ENCODE peak calls at places on chromosomes 6 and 20, in nine cellular contexts. One of them, this sample, is unnamed.

GRCh38 chr6:28867078-28867414 is 56.7 kb downstream of the TRIM27 start:
- DNase-seq in astrocyte of the cerebellum: no peak
- DNase-seq in BJ: no peak
- DNase-seq in PC-9: no peak
- DNase-seq in neural progenitor cell: peak; percentile 16
- DNase-seq in GM06990: no peak
- DNase-seq in PC-3: no peak
- DNase-seq in uterus: no peak
- DNase-seq in GM12865: peak; percentile 51
- DNase-seq in this sample: no peak

GRCh38 chr6:150930816-150931215 is 65.3 kb downstream of the MTHFD1L start:
- DNase-seq in astrocyte of the cerebellum: peak; percentile 47
- DNase-seq in BJ: peak; percentile 96
- DNase-seq in PC-9: no peak
- DNase-seq in neural progenitor cell: no peak
- DNase-seq in GM06990: no peak
- DNase-seq in PC-3: peak; percentile 30
- DNase-seq in uterus: no peak
- DNase-seq in GM12865: no peak
- DNase-seq in this sample: no peak

GRCh38 chr6:160431791-160432404 is 83.7 kb downstream of the SLC22A3 start:
- DNase-seq in astrocyte of the cerebellum: no peak
- DNase-seq in BJ: no peak
- DNase-seq in PC-9: no peak
- DNase-seq in neural progenitor cell: no peak
- DNase-seq in GM06990: no peak
- DNase-seq in PC-3: no peak
- DNase-seq in uterus: no peak
- DNase-seq in GM12865: no peak
- DNase-seq in this sample: no peak

GRCh38 chr20:41365785-41366545 is 653 bp downstream of the EMILIN3 start:
- DNase-seq in astrocyte of the cerebellum: no peak
- DNase-seq in BJ: no peak
- DNase-seq in PC-9: no peak
- DNase-seq in neural progenitor cell: peak; percentile 62
- DNase-seq in GM06990: no peak
- DNase-seq in PC-3: no peak
- DNase-seq in uterus: no peak
- DNase-seq in GM12865: no peak
- DNase-seq in this sample: no peak

GRCh38 chr6:74073429-74073828 is 377.4 kb downstream of the CD109 start:
- DNase-seq in astrocyte of the cerebellum: no peak
- DNase-seq in BJ: peak; percentile 8
- DNase-seq in PC-9: no peak
- DNase-seq in neural progenitor cell: no peak
- DNase-seq in GM06990: no peak
- DNase-seq in PC-3: peak; percentile 88
- DNase-seq in uterus: no peak
- DNase-seq in GM12865: no peak
- DNase-seq in this sample: no peak

GRCh38 chr20:61731363-61732181 is 334.1 kb downstream of the TAF4 start:
- DNase-seq in astrocyte of the cerebellum: no peak
- DNase-seq in BJ: no peak
- DNase-seq in PC-9: no peak
- DNase-seq in neural progenitor cell: no peak
- DNase-seq in GM06990: no peak
- DNase-seq in PC-3: peak; percentile 7
- DNase-seq in uterus: no peak
- DNase-seq in GM12865: no peak
- DNase-seq in this sample: no peak

GRCh38 chr20:46088409-46089075 is 1.2 kb downstream of the NCOA5 start:
- DNase-seq in astrocyte of the cerebellum: no peak
- DNase-seq in BJ: no peak
- DNase-seq in PC-9: peak; percentile 82
- DNase-seq in neural progenitor cell: peak; percentile 26
- DNase-seq in GM06990: no peak
- DNase-seq in PC-3: peak; percentile 68
- DNase-seq in uterus: no peak
- DNase-seq in GM12865: peak; percentile 53
- DNase-seq in this sample: no peak

GRCh38 chr6:21003780-21004541 is 469.7 kb downstream of the CDKAL1 start:
- DNase-seq in astrocyte of the cerebellum: peak; percentile 32
- DNase-seq in BJ: peak; percentile 11
- DNase-seq in PC-9: peak; percentile 65
- DNase-seq in neural progenitor cell: no peak
- DNase-seq in GM06990: peak; percentile 70
- DNase-seq in PC-3: peak; percentile 93
- DNase-seq in uterus: no peak
- DNase-seq in GM12865: peak; percentile 58
- DNase-seq in this sample: peak; percentile 40

GRCh38 chr20:2156666-2157624 is 55.3 kb downstream of the STK35 start:
- DNase-seq in astrocyte of the cerebellum: no peak
- DNase-seq in BJ: no peak
- DNase-seq in PC-9: no peak
- DNase-seq in neural progenitor cell: no peak
- DNase-seq in GM06990: no peak
- DNase-seq in PC-3: no peak
- DNase-seq in uterus: no peak
- DNase-seq in GM12865: no peak
- DNase-seq in this sample: no peak

GRCh38 chr6:2854394-2854982 is 12.8 kb upstream of the SERPINB1 start:
- DNase-seq in astrocyte of the cerebellum: no peak
- DNase-seq in BJ: no peak
- DNase-seq in PC-9: no peak
- DNase-seq in neural progenitor cell: no peak
- DNase-seq in GM06990: no peak
- DNase-seq in PC-3: no peak
- DNase-seq in uterus: no peak
- DNase-seq in GM12865: peak; percentile 59
- DNase-seq in this sample: no peak

GRCh38 chr6:105250523-105250922 is 70.7 kb upstream of the POPDC3 start:
- DNase-seq in astrocyte of the cerebellum: no peak
- DNase-seq in BJ: no peak
- DNase-seq in PC-9: peak; percentile 54
- DNase-seq in neural progenitor cell: no peak
- DNase-seq in GM06990: no peak
- DNase-seq in PC-3: peak; percentile 52
- DNase-seq in uterus: no peak
- DNase-seq in GM12865: no peak
- DNase-seq in this sample: no peak

GRCh38 chr6:149082320-149082719 is 235.2 kb upstream of the TAB2 start:
- DNase-seq in astrocyte of the cerebellum: peak; percentile 77
- DNase-seq in BJ: no peak
- DNase-seq in PC-9: peak; percentile 49
- DNase-seq in neural progenitor cell: peak; percentile 77
- DNase-seq in GM06990: no peak
- DNase-seq in PC-3: peak; percentile 69
- DNase-seq in uterus: peak; percentile 81
- DNase-seq in GM12865: peak; percentile 92
- DNase-seq in this sample: peak; percentile 72

GRCh38 chr20:50595988-50596693 is 86.0 kb downstream of the PTPN1 start:
- DNase-seq in astrocyte of the cerebellum: no peak
- DNase-seq in BJ: no peak
- DNase-seq in PC-9: no peak
- DNase-seq in neural progenitor cell: no peak
- DNase-seq in GM06990: no peak
- DNase-seq in PC-3: no peak
- DNase-seq in uterus: no peak
- DNase-seq in GM12865: no peak
- DNase-seq in this sample: no peak

GRCh38 chr6:71011861-71012260 is 55.0 kb upstream of the B3GAT2 start:
- DNase-seq in astrocyte of the cerebellum: no peak
- DNase-seq in BJ: no peak
- DNase-seq in PC-9: no peak
- DNase-seq in neural progenitor cell: peak; percentile 42
- DNase-seq in GM06990: no peak
- DNase-seq in PC-3: no peak
- DNase-seq in uterus: no peak
- DNase-seq in GM12865: no peak
- DNase-seq in this sample: no peak

DNA sequence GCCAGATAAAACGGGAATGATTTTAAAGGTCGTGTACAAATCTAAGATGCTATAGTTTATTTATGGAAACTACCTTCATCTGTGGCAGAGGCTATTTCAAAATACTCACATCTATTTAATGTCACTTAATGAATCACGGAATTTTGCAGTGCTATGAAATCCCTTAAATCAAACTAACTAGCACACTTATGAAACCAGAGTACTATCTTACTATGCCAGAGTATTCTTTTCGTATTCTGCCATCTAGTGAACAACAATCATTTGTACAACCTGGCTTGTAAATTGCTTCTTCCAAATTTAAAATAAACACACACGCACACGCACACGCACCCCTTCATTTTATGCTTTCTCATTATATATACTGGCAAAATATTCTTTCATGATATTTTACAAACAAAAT is 78.0 kb upstream of the BMP5 start:
- DNase-seq in astrocyte of the cerebellum: no peak
- DNase-seq in BJ: peak; percentile 30
- DNase-seq in PC-9: no peak
- DNase-seq in neural progenitor cell: no peak
- DNase-seq in GM06990: no peak
- DNase-seq in PC-3: peak; percentile 76
- DNase-seq in uterus: no peak
- DNase-seq in GM12865: peak; percentile 14
- DNase-seq in this sample: no peak
- H3K4me3 ChIP-seq in astrocyte of the cerebellum: no peak overlapping the region
- H3K4me3 ChIP-seq in BJ: no peak overlapping the region
- H3K4me3 ChIP-seq in PC-9: no peak overlapping the region
- H3K4me3 ChIP-seq in neural progenitor cell: no peak overlapping the region
- H3K4me3 ChIP-seq in GM06990: no peak overlapping the region
- H3K4me3 ChIP-seq in PC-3: peak overlapping the region; percentile 36
- H3K4me3 ChIP-seq in uterus: no peak overlapping the region
- H3K4me3 ChIP-seq in GM12865: no peak overlapping the region
- H3K4me3 ChIP-seq in this sample: no peak overlapping the region

DNA sequence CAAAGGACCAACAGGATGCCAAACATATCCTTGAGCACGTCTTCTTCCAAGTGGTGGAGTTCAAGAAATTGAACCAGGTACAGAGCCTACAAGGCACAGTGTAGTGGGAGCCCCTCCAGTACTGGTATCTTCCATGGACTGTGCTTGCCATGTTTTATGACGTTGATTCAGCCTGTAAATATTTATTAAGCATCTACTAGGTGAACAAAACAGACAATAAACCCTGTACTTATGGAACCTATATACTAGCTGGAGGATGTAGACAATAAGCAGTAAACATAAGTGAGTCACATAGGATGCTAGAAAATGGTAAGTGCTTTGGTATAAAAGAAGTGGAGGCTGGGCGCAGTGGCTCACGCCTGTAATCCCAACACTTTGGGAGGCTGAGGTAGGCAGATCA is 24.4 kb upstream of the MYBL2 start:
- DNase-seq in astrocyte of the cerebellum: no peak
- DNase-seq in BJ: no peak
- DNase-seq in PC-9: no peak
- DNase-seq in neural progenitor cell: no peak
- DNase-seq in GM06990: no peak
- DNase-seq in PC-3: no peak
- DNase-seq in uterus: no peak
- DNase-seq in GM12865: no peak
- DNase-seq in this sample: no peak
- TF ChIP-seq CTCF in astrocyte of the cerebellum: no peak
- TF ChIP-seq CTCF in BJ: no peak
- TF ChIP-seq CTCF in PC-9: no peak
- TF ChIP-seq CTCF in neural progenitor cell: no peak
- TF ChIP-seq CTCF in GM06990: no peak
- TF ChIP-seq CTCF in PC-3: no peak
- TF ChIP-seq CTCF in uterus: no peak
- TF ChIP-seq CTCF in GM12865: no peak
- TF ChIP-seq CTCF in this sample: no peak

DNA sequence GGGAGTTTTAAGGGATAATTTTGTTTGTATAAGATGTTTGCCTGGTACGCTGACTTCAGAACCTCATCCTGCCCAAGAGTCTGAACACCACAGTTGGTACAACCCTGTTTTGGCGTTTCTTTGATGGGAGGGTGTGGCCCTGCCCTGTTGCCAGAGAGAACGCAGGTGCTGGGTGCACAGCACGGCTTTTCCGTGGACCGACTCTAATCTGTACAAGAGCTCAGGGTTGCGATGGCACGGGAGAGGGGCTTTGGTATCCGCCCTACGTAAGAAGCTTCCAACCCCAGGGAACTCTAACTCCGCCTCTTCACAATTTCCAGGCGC is 1.3 kb downstream of the CYP24A1 start:
- DNase-seq in astrocyte of the cerebellum: no peak
- DNase-seq in BJ: no peak
- DNase-seq in PC-9: no peak
- DNase-seq in neural progenitor cell: no peak
- DNase-seq in GM06990: no peak
- DNase-seq in PC-3: peak; percentile 37
- DNase-seq in uterus: no peak
- DNase-seq in GM12865: no peak
- DNase-seq in this sample: no peak
- H3K4me3 ChIP-seq in astrocyte of the cerebellum: peak overlapping the region; percentile 30
- H3K4me3 ChIP-seq in BJ: no peak overlapping the region
- H3K4me3 ChIP-seq in PC-9: no peak overlapping the region
- H3K4me3 ChIP-seq in neural progenitor cell: peak overlapping the region; percentile 42
- H3K4me3 ChIP-seq in GM06990: no peak overlapping the region
- H3K4me3 ChIP-seq in PC-3: peak overlapping the region; percentile 43
- H3K4me3 ChIP-seq in uterus: no peak overlapping the region
- H3K4me3 ChIP-seq in GM12865: no peak overlapping the region
- H3K4me3 ChIP-seq in this sample: no peak overlapping the region

DNA sequence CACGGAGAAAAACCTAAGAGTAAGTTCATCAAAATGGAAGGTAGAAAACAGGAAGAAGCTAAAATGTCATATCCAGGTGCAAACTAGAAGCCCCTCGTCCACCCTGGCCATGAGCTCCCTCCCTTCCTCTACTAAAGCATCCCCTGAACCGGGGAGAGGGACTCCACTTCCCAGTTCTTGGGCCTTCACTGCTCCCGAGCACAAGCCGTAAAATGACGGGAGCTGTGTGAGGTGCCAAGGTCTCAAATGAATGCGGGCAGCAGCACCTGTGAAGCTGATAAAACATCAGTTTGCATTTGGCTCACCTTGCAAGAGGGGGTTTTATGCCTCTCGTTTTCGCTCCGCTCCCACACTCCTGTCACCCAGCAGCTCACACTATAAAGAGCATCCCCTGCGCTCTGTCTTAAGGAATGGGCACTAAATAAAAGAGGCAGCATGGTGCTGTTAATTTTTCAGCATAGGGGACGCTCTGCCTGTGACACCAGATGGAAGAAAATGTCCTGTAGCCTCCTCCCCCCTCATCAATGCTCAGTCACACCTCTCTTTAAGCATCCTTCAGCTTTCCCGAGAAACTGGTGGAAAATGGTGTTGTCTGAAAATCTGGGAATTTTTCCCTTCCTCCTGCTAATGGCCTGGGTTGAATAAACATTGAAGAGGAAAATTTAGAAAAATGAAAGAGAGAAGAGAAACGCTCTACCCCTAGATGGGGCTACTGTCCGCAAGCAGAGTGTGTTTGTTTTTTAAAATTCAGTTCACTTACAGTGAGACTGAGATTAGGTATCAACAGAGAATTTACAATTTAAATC is 563.0 kb upstream of the AGPAT4 start:
- DNase-seq in astrocyte of the cerebellum: peak; percentile 15
- DNase-seq in BJ: no peak
- DNase-seq in PC-9: no peak
- DNase-seq in neural progenitor cell: no peak
- DNase-seq in GM06990: no peak
- DNase-seq in PC-3: peak; percentile 33
- DNase-seq in uterus: no peak
- DNase-seq in GM12865: no peak
- DNase-seq in this sample: no peak
- TF ChIP-seq CTCF in astrocyte of the cerebellum: peak; percentile 65
- TF ChIP-seq CTCF in BJ: no peak
- TF ChIP-seq CTCF in PC-9: peak; percentile 27
- TF ChIP-seq CTCF in neural progenitor cell: peak; percentile 64
- TF ChIP-seq CTCF in GM06990: no peak
- TF ChIP-seq CTCF in PC-3: peak; percentile 64
- TF ChIP-seq CTCF in uterus: no peak
- TF ChIP-seq CTCF in GM12865: no peak
- TF ChIP-seq CTCF in this sample: no peak

This sample was measured in GM12864.